ENCODE peak calls at places on chromosomes 4 and X, in four cellular contexts. P is stomach, H is H1, Y is HCT116. M is an unnamed sample. For H3K27me3, the result is how much of the 10 kb centered on the place peaks cover.

GRCh38 chr4:31545755-31546154 is 825.6 kb downstream of the PCDH7 start:
- DNase-seq in Y (no peak), P (no peak), H (no peak), M (no peak)

GRCh38 chr4:89545315-89545714 is 237.7 kb upstream of the GPRIN3 start:
- DNase-seq in Y (no peak), P (no peak), H (no peak), M (no peak)

GRCh38 chr4:141395246-141395830 is 174.6 kb downstream of the ZNF330 start:
- DNase-seq in Y (no peak), H (no peak), P (no peak), M (no peak)

GRCh38 chrX:106168107-106168506 is at the start of gene PWWP3B:
- DNase-seq in P (peak), H (peak), Y (peak), M (no peak)

GRCh38 chr4:140296335-140296753 is 77.1 kb upstream of the SCOC start:
- DNase-seq in P (peak), Y (peak), H (no peak), M (peak)

GRCh38 chr4:107736924-107737448 is 17.0 kb upstream of the PAPSS1 start:
- DNase-seq in Y (peak), P (no peak), H (no peak), M (no peak)

GRCh38 chrX:116277391-116277790 is 106.8 kb downstream of the AGTR2 start:
- DNase-seq in Y (no peak), H (no peak), P (no peak), M (no peak)

GRCh38 chr4:183106839-183107238 is 7.8 kb downstream of the WWC2 start:
- DNase-seq in H (no peak), P (no peak), Y (no peak), M (no peak)

GRCh38 chrX:143580266-143580665 is 55.6 kb downstream of the SLITRK4 start:
- DNase-seq in Y (no peak), P (no peak), H (no peak), M (no peak)

GRCh38 chr4:10115271-10115656 is 1.3 kb downstream of the WDR1 start:
- DNase-seq in Y (no peak), H (no peak), P (no peak), M (no peak)

GRCh38 chrX:116317409-116317808 is 119.0 kb upstream of the SLC6A14 start:
- DNase-seq in P (peak), Y (no peak), H (no peak), M (no peak)

GRCh38 chrX:111568356-111568755 is 56.9 kb downstream of the SERTM2 start:
- DNase-seq in H (no peak), Y (peak), P (no peak), M (no peak)

GRCh38 chr4:31620476-31620875 is 900.3 kb downstream of the PCDH7 start:
- DNase-seq in P (no peak), H (no peak), Y (no peak), M (no peak)

GRCh38 chrX:69555396-69556023 is 51.4 kb downstream of the NALF2 start:
- DNase-seq in Y (no peak), P (no peak), H (no peak), M (no peak)

GRCh38 chr4:70863099-70863790 is 23.6 kb upstream of the GRSF1 start:
- DNase-seq in P (no peak), H (no peak), Y (no peak), M (no peak)

GRCh38 chr4:187125062-187125461 is 401.4 kb upstream of the FAT1 start:
- DNase-seq in P (no peak), H (no peak), Y (no peak), M (no peak)

GRCh38 chr4:10295326-10295725 is 161.9 kb downstream of the ZNF518B start:
- DNase-seq in Y (no peak), P (no peak), H (no peak), M (no peak)

GRCh38 chrX:720858-721257 is 90.3 kb downstream of the SHOX start:
- DNase-seq in P (no peak), Y (no peak), H (no peak), M (no peak)

GRCh38 chr4:173168396-173169177 is at the start of gene GALNT7:
- DNase-seq in Y (no peak), H (peak), P (peak), M (peak)

GRCh38 chrX:110178179-110178865 is 139.6 kb downstream of the AMMECR1 start:
- DNase-seq in H (no peak), P (peak), Y (no peak), M (no peak)

GRCh38 chr4:132101526-132101925 is 1047.6 kb upstream of the PCDH10 start:
- DNase-seq in Y (no peak), H (no peak), P (no peak), M (no peak)

GRCh38 chr4:113756005-113756410 is 5.5 kb downstream of the CAMK2D start:
- DNase-seq in P (no peak), H (no peak), Y (no peak), M (no peak)

GRCh38 chr4:70183168-70183939 is 12.2 kb upstream of the ODAM start:
- DNase-seq in Y (peak), H (peak), P (peak), M (no peak)

GRCh38 chr4:107034091-107034698 is 1.9 kb downstream of the DKK2 start:
- DNase-seq in P (no peak), H (no peak), Y (no peak), M (no peak)

GRCh38 chrX:18394477-18394876 is 30.9 kb upstream of the CDKL5 start:
- DNase-seq in P (no peak), Y (no peak), H (no peak), M (no peak)

GRCh38 chr4:70836081-70836480 is 3.6 kb downstream of the GRSF1 start:
- DNase-seq in P (no peak), H (no peak), Y (no peak), M (no peak)

DNA sequence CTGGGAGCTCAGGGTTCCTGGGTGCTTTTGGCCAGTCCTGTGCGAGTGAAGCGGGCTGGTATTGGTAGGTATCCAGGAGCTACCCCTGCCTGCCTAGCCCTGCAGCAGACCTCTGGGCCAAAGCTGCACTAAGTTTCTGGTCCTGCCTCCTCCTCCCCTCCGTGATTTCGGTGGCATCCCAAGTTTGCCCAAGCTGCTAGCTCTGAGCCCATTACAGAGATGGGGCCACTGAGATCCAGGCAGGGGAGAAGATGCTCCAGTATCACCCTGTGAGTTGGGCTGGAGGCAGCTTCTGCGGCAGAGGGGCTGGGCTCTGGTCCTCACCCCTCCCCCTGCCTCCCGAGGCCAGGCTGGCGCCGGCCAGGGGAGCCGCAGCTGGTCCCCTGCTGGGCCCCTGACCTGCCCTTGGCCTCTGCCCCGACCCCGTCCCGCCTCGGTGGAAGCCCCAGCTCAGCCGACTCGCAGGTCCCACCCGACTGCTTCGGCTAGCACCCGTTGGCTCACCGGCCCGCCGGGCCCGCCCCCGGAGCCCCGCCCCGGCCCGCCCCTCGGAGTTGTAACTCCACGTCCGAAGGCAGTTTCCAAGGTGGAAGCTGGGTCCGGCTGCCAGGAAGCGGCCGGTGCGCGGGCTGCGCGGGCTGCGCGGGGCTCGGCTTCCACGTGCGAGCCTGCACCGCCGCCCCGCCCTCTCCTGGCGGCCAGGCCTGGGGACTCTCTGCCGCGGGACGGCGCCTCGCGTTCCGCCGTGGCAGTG is at the start of gene DUSP9:
- DNase-seq in Y (no peak), P (peak), H (no peak), M (no peak)
- H3K27me3 ChIP-seq in Y (under half), P (half or more), H (half or more), M (under half)

DNA sequence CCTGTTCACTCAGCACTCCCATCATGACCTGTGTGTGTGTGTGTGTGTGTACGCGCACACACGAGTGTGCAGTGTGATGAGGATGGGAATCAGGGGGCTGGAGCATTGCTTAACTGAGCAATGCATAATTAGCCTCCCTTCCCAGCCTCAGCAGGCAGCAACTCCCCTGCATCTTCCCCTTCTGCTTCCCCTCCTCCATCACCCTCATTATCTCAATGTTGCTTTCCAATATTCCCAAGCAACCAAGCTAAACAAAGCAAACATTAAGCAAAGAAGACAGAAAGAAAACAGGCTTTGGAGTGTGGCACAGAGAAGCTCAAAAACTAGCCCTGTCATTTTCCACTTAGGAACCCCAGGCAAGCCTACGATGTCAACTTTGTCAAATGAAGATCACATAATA is 136.9 kb downstream of the RBM47 start:
- DNase-seq in H (no peak), P (no peak), Y (no peak), M (no peak)
- H3K27ac ChIP-seq in H (no peak), P (peak), Y (no peak), M (no peak)

GRCh38 chr4:158996669-158997074 is 106.2 kb upstream of the RAPGEF2 start:
- DNase-seq in Y (peak), P (no peak), H (no peak), M (no peak)
- TF ChIP-seq POLR2AphosphoS5 in Y (peak), P (peak), H (no peak), M (peak)

GRCh38 chr4:5893013-5893580 is at the start of gene CRMP1:
- DNase-seq in H (no peak), Y (no peak), P (no peak), M (no peak)
- H3K27me3 ChIP-seq in H (half or more), Y (under half), P (half or more), M (under half)

DNA sequence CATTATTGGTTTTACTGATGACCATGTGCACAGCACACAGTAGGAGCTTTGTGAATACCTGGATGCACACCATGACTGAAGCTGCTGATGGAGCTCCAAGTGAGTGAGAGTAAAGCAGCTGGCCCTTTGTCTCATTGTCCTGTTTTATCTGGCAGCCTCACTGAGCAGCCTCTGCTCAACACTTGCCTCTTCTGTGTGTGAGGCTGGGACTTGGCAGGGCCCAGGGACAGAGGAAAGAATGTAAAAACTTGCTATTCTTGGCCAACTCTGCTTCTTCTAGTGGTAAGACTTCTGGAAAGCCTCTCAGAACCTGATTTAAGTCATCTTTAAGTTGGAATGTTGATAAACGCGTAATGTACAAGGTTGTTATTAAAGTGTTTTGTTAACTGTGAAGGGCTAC is 61.4 kb downstream of the BEX1 start:
- DNase-seq in P (no peak), H (no peak), Y (no peak), M (no peak)
- H3K27ac ChIP-seq in P (no peak), H (no peak), Y (no peak), M (no peak)

GRCh38 chr4:8391071-8391470 is 49.5 kb downstream of the ACOX3 start:
- DNase-seq in Y (no peak), H (no peak), P (no peak), M (no peak)

GRCh38 chr4:8392591-8393190 is 47.8 kb downstream of the ACOX3 start:
- DNase-seq in P (no peak), H (no peak), Y (no peak), M (no peak)

GRCh38 chr4:8390604-8391003 is 49.9 kb downstream of the ACOX3 start:
- DNase-seq in P (no peak), Y (no peak), H (no peak), M (no peak)

GRCh38 chr4:8393593-8394038 is 46.9 kb downstream of the ACOX3 start:
- DNase-seq in Y (no peak), H (no peak), P (no peak), M (peak)

DNA sequence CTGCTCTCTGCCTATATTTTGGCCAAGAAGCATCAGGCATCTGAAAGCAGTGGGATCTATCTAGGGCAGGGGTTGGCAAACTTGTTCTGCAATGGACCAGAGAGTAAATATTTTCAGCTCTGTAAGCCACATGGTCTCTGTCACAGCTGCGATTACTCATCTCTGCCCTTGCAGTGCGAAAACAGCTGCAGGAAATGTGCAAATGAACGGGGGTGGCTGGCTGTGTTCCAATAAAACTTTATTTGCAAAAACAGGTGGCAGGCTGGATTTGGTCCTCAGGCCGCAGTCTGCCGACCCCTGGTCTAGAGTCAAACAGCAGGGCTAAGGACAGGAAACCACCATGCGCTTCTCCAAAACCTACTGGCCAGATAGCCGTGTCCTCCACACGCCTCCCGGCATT is 48.6 kb downstream of the ACOX3 start:
- DNase-seq in P (no peak), H (no peak), Y (no peak), M (peak)
- TF ChIP-seq POLR2AphosphoS5 in P (peak), H (no peak), Y (no peak), M (peak)